ENCODE peak calls at places on chromosome 16, in four cellular contexts. U is sigmoid colon; Z is neural progenitor cell; J is CD4-positive, CD25-positive, alpha-beta regulatory T cell. H is an unnamed sample.
A peak's percentile ranks its signal among the peaks of the same experiment; 100 is the strongest.

GRCh38 chr16:54178491-54178976 is 108.1 kb downstream of the IRX3 start:
- DNase-seq in J (no peak), U (no peak), Z (peak; percentile 29), H (no peak)

GRCh38 chr16:59905131-59905530 is 1171.0 kb upstream of the GOT2 start:
- DNase-seq in U (no peak), J (no peak), Z (no peak), H (no peak)

GRCh38 chr16:24944206-24944605 is 71.0 kb downstream of the ARHGAP17 start:
- DNase-seq in U (no peak), Z (no peak), J (no peak), H (no peak)

GRCh38 chr16:10988879-10989278 is 44.5 kb downstream of the CLEC16A start:
- DNase-seq in U (no peak), Z (no peak), J (no peak), H (no peak)

GRCh38 chr16:77823067-77823466 is 34.7 kb downstream of the VAT1L start:
- DNase-seq in U (no peak), J (no peak), Z (no peak), H (no peak)

GRCh38 chr16:66858740-66859396 is 14.7 kb downstream of the CA7 start:
- DNase-seq in U (no peak), Z (no peak), J (no peak), H (peak; percentile 71)

GRCh38 chr16:55628306-55628968 is 27.4 kb upstream of the SLC6A2 start:
- DNase-seq in Z (no peak), J (no peak), U (no peak), H (no peak)

GRCh38 chr16:27503662-27504061 is 46.1 kb downstream of the GTF3C1 start:
- DNase-seq in Z (no peak), J (no peak), U (no peak), H (no peak)

DNA sequence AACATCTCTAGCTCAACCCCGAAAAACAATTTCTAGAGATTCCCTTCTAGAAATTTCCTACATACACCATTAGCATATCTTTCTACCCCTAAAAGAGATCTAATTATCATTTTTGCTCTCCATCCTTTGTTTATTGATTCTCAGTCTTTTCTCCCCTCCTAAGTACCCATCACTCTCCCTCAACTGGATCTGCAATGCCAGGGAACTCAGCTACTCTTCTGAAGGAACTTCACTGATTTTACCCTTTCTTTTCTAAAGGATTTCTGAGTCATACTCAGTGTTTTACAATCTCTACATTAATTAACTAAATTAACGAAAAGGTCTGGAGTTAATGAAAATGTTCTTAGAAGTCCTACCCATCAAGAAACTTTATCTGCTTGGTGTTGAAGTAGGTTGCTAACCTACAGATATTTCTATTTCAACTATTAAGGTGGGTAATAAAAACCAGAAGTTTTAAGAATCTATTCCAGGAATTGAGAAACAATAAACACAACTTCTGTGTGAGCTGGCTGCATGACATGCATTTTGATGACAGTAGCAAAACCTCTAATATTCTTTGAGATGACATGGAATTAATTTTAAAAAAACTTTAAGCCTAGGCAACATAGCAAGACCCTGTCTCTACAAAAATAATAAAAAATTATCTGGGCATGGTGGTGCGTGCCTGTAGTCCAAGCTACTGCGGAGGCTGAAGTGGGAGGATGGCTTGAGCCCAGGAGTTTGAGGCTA is 13.6 kb downstream of the CREBBP start:
- DNase-seq in J (no peak), U (no peak), Z (no peak), H (no peak)
- H3K4me1 ChIP-seq in J (peaks cover 64% of the 10 kb centered on the region), U (peaks cover 96% of the 10 kb centered on the region), Z (peaks cover 33% of the 10 kb centered on the region), H (peaks cover 78% of the 10 kb centered on the region)

GRCh38 chr16:3220839-3221238 is 14.1 kb downstream of the ZNF200 start:
- DNase-seq in Z (no peak), J (no peak), U (no peak), H (no peak)
- H3K9me3 ChIP-seq in Z (peaks cover 24% of the 10 kb centered on the region), J (peaks cover 53% of the 10 kb centered on the region), U (peaks cover 49% of the 10 kb centered on the region), H (peaks cover 57% of the 10 kb centered on the region)

GRCh38 chr16:67954421-67955196 is 10.7 kb upstream of the LCAT start:
- DNase-seq in Z (no peak), J (no peak), U (no peak), H (no peak)
- H3K4me1 ChIP-seq in Z (no peaks in the 10 kb centered on the region), J (no peaks in the 10 kb centered on the region), U (peaks cover 24% of the 10 kb centered on the region), H (peaks cover 22% of the 10 kb centered on the region)

DNA sequence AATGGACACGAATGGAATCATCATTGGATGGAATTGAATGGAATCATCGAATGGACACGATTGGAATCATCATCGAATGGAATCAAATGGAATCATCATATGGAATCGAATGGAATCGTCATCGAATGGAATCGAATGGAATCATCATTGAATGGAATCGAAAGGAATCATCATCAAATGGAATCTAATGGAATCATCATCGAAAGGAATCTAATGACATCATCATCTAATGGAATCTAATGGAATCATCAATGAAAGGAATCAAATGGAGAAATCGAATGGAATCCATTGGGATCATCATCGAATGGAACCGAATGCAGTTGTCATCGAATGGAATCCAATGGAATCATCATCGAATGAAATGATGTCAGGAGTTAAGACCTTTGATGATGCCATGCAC is 154.9 kb downstream of the SHCBP1 start:
- DNase-seq in Z (no peak), J (no peak), U (no peak), H (no peak)
- H3K9me3 ChIP-seq in Z (peaks cover 43% of the 10 kb centered on the region), J (peaks cover 15% of the 10 kb centered on the region), U (no peaks in the 10 kb centered on the region), H (peaks cover 25% of the 10 kb centered on the region)

GRCh38 chr16:85100265-85100664 is 12.0 kb downstream of the CIBAR2 start:
- DNase-seq in J (no peak), Z (no peak), U (no peak), H (no peak)
- H3K4me1 ChIP-seq in J (peaks cover 12% of the 10 kb centered on the region), Z (peaks cover 9% of the 10 kb centered on the region), U (no peaks in the 10 kb centered on the region), H (peaks cover 7% of the 10 kb centered on the region)